ENCODE peak calls at places on chromosomes 13 and 19, in eight cellular contexts. One of them, this sample, is unnamed.
A peak's percentile ranks its signal among the peaks of the same experiment; 100 is the strongest.

GRCh38 chr13:110542311-110542796 is 19.2 kb downstream of the RAB20 start:
- DNase-seq in adrenal gland: no peak
- DNase-seq in PC-9: no peak
- DNase-seq in naive thymus-derived CD4-positive, alpha-beta T cell: no peak
- DNase-seq in thoracic aorta: no peak
- DNase-seq in heart right ventricle: no peak
- DNase-seq in trophoblast cell: no peak
- DNase-seq in kidney: peak; percentile 10
- DNase-seq in this sample: no peak

GRCh38 chr13:38980628-38981078 is 10.0 kb downstream of the STOML3 start:
- DNase-seq in adrenal gland: no peak
- DNase-seq in PC-9: no peak
- DNase-seq in naive thymus-derived CD4-positive, alpha-beta T cell: no peak
- DNase-seq in thoracic aorta: no peak
- DNase-seq in heart right ventricle: no peak
- DNase-seq in trophoblast cell: no peak
- DNase-seq in kidney: no peak
- DNase-seq in this sample: no peak

GRCh38 chr19:46133101-46133627 is 8.7 kb upstream of the IGFL3 start:
- DNase-seq in adrenal gland: peak; percentile 34
- DNase-seq in PC-9: peak; percentile 70
- DNase-seq in naive thymus-derived CD4-positive, alpha-beta T cell: no peak
- DNase-seq in thoracic aorta: no peak
- DNase-seq in heart right ventricle: peak; percentile 8
- DNase-seq in trophoblast cell: peak; percentile 89
- DNase-seq in kidney: no peak
- DNase-seq in this sample: no peak

GRCh38 chr13:98326274-98326673 is 149.2 kb upstream of the RNF113B start:
- DNase-seq in adrenal gland: no peak
- DNase-seq in PC-9: no peak
- DNase-seq in naive thymus-derived CD4-positive, alpha-beta T cell: no peak
- DNase-seq in thoracic aorta: no peak
- DNase-seq in heart right ventricle: no peak
- DNase-seq in trophoblast cell: no peak
- DNase-seq in kidney: no peak
- DNase-seq in this sample: no peak

GRCh38 chr19:32363175-32363574 is 17.8 kb downstream of the ZNF507 start:
- DNase-seq in adrenal gland: no peak
- DNase-seq in PC-9: peak; percentile 34
- DNase-seq in naive thymus-derived CD4-positive, alpha-beta T cell: no peak
- DNase-seq in thoracic aorta: no peak
- DNase-seq in heart right ventricle: no peak
- DNase-seq in trophoblast cell: peak; percentile 78
- DNase-seq in kidney: no peak
- DNase-seq in this sample: no peak

GRCh38 chr13:42747399-42747873 is 33.9 kb upstream of the FAM216B start:
- DNase-seq in adrenal gland: no peak
- DNase-seq in PC-9: peak; percentile 56
- DNase-seq in naive thymus-derived CD4-positive, alpha-beta T cell: no peak
- DNase-seq in thoracic aorta: no peak
- DNase-seq in heart right ventricle: no peak
- DNase-seq in trophoblast cell: peak; percentile 96
- DNase-seq in kidney: no peak
- DNase-seq in this sample: no peak

GRCh38 chr19:19463348-19464117 is 51.8 kb downstream of the TSSK6 start:
- DNase-seq in adrenal gland: peak; percentile 60
- DNase-seq in PC-9: no peak
- DNase-seq in naive thymus-derived CD4-positive, alpha-beta T cell: no peak
- DNase-seq in thoracic aorta: no peak
- DNase-seq in heart right ventricle: no peak
- DNase-seq in trophoblast cell: no peak
- DNase-seq in kidney: peak; percentile 80
- DNase-seq in this sample: no peak

GRCh38 chr13:45500492-45501174 is 35.9 kb downstream of the COG3 start:
- DNase-seq in adrenal gland: no peak
- DNase-seq in PC-9: peak; percentile 14
- DNase-seq in naive thymus-derived CD4-positive, alpha-beta T cell: no peak
- DNase-seq in thoracic aorta: no peak
- DNase-seq in heart right ventricle: no peak
- DNase-seq in trophoblast cell: no peak
- DNase-seq in kidney: no peak
- DNase-seq in this sample: no peak

GRCh38 chr19:30046522-30046921 is 104.5 kb downstream of the URI1 start:
- DNase-seq in adrenal gland: no peak
- DNase-seq in PC-9: no peak
- DNase-seq in naive thymus-derived CD4-positive, alpha-beta T cell: no peak
- DNase-seq in thoracic aorta: no peak
- DNase-seq in heart right ventricle: no peak
- DNase-seq in trophoblast cell: no peak
- DNase-seq in kidney: no peak
- DNase-seq in this sample: peak; percentile 52

GRCh38 chr19:29372921-29373797 is 152.6 kb upstream of the VSTM2B start:
- DNase-seq in adrenal gland: peak; percentile 5
- DNase-seq in PC-9: no peak
- DNase-seq in naive thymus-derived CD4-positive, alpha-beta T cell: no peak
- DNase-seq in thoracic aorta: no peak
- DNase-seq in heart right ventricle: no peak
- DNase-seq in trophoblast cell: no peak
- DNase-seq in kidney: no peak
- DNase-seq in this sample: no peak

GRCh38 chr19:4446801-4447200 is 10.8 kb downstream of the UBXN6 start:
- DNase-seq in adrenal gland: no peak
- DNase-seq in PC-9: no peak
- DNase-seq in naive thymus-derived CD4-positive, alpha-beta T cell: no peak
- DNase-seq in thoracic aorta: no peak
- DNase-seq in heart right ventricle: no peak
- DNase-seq in trophoblast cell: no peak
- DNase-seq in kidney: no peak
- DNase-seq in this sample: no peak

GRCh38 chr13:51817717-51818116 is 13.8 kb upstream of the DHRS12 start:
- DNase-seq in adrenal gland: no peak
- DNase-seq in PC-9: no peak
- DNase-seq in naive thymus-derived CD4-positive, alpha-beta T cell: no peak
- DNase-seq in thoracic aorta: no peak
- DNase-seq in heart right ventricle: no peak
- DNase-seq in trophoblast cell: no peak
- DNase-seq in kidney: no peak
- DNase-seq in this sample: no peak

GRCh38 chr13:114264886-114265611 is 16.4 kb upstream of the UPF3A start:
- DNase-seq in adrenal gland: no peak
- DNase-seq in PC-9: no peak
- DNase-seq in naive thymus-derived CD4-positive, alpha-beta T cell: no peak
- DNase-seq in thoracic aorta: no peak
- DNase-seq in heart right ventricle: no peak
- DNase-seq in trophoblast cell: no peak
- DNase-seq in kidney: no peak
- DNase-seq in this sample: no peak

GRCh38 chr19:14404322-14404721 is 14.8 kb downstream of the DDX39A start:
- DNase-seq in adrenal gland: no peak
- DNase-seq in PC-9: no peak
- DNase-seq in naive thymus-derived CD4-positive, alpha-beta T cell: no peak
- DNase-seq in thoracic aorta: no peak
- DNase-seq in heart right ventricle: no peak
- DNase-seq in trophoblast cell: no peak
- DNase-seq in kidney: no peak
- DNase-seq in this sample: no peak

GRCh38 chr19:41409288-41409687 is 11.7 kb downstream of the BCKDHA start:
- DNase-seq in adrenal gland: peak; percentile 82
- DNase-seq in PC-9: peak; percentile 72
- DNase-seq in naive thymus-derived CD4-positive, alpha-beta T cell: no peak
- DNase-seq in thoracic aorta: no peak
- DNase-seq in heart right ventricle: peak; percentile 61
- DNase-seq in trophoblast cell: peak; percentile 66
- DNase-seq in kidney: no peak
- DNase-seq in this sample: no peak

GRCh38 chr19:5953034-5953589 is 24.8 kb downstream of the RANBP3 start:
- DNase-seq in adrenal gland: no peak
- DNase-seq in PC-9: no peak
- DNase-seq in naive thymus-derived CD4-positive, alpha-beta T cell: no peak
- DNase-seq in thoracic aorta: no peak
- DNase-seq in heart right ventricle: no peak
- DNase-seq in trophoblast cell: no peak
- DNase-seq in kidney: no peak
- DNase-seq in this sample: no peak

GRCh38 chr19:34365463-34366401 is 736 bp downstream of the GPI start:
- DNase-seq in adrenal gland: peak; percentile 70
- DNase-seq in PC-9: peak; percentile 35
- DNase-seq in naive thymus-derived CD4-positive, alpha-beta T cell: no peak
- DNase-seq in thoracic aorta: no peak
- DNase-seq in heart right ventricle: peak; percentile 48
- DNase-seq in trophoblast cell: peak; percentile 26
- DNase-seq in kidney: peak; percentile 85
- DNase-seq in this sample: peak; percentile 42

GRCh38 chr19:17942181-17942580 is 9.4 kb downstream of the CCDC124 start:
- DNase-seq in adrenal gland: no peak
- DNase-seq in PC-9: no peak
- DNase-seq in naive thymus-derived CD4-positive, alpha-beta T cell: no peak
- DNase-seq in thoracic aorta: no peak
- DNase-seq in heart right ventricle: no peak
- DNase-seq in trophoblast cell: no peak
- DNase-seq in kidney: peak; percentile 74
- DNase-seq in this sample: no peak

GRCh38 chr19:44613295-44614168 is at the start of gene IGSF23:
- DNase-seq in adrenal gland: no peak
- DNase-seq in PC-9: no peak
- DNase-seq in naive thymus-derived CD4-positive, alpha-beta T cell: no peak
- DNase-seq in thoracic aorta: no peak
- DNase-seq in heart right ventricle: no peak
- DNase-seq in trophoblast cell: peak; percentile 67
- DNase-seq in kidney: no peak
- DNase-seq in this sample: no peak

GRCh38 chr13:33872005-33872351 is 54.0 kb downstream of the RFC3 start:
- DNase-seq in adrenal gland: peak; percentile 68
- DNase-seq in PC-9: no peak
- DNase-seq in naive thymus-derived CD4-positive, alpha-beta T cell: no peak
- DNase-seq in thoracic aorta: no peak
- DNase-seq in heart right ventricle: no peak
- DNase-seq in trophoblast cell: no peak
- DNase-seq in kidney: no peak
- DNase-seq in this sample: no peak

DNA sequence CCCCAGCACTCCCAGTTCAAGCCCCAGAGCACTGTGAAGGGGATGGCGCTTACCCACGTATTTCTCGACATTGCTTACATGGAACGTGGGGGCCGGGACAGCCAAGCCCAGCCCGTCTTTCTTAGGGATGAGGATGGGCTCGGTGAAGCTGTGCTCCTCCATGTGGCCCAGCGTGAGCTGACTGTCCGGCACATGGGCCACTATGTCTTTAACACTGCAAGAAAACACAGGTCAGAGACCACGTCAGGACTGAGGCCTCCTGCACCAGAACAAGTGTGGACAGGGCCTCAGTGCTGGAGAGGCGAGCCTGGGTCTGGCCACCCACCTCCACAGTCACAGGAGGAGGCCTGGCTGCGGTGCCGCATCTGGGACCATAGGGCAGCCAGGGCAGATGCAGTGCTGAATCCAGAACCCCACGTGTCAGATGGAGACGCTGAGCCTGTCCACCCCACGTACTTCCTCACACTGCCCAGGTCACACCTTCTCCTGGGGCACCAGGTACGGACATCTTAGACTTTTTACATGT is 125.2 kb downstream of the TUBA3C start:
- DNase-seq in adrenal gland: no peak
- DNase-seq in PC-9: no peak
- DNase-seq in naive thymus-derived CD4-positive, alpha-beta T cell: no peak
- DNase-seq in thoracic aorta: no peak
- DNase-seq in heart right ventricle: no peak
- DNase-seq in trophoblast cell: no peak
- DNase-seq in kidney: no peak
- DNase-seq in this sample: no peak
- H3K9me3 ChIP-seq in adrenal gland: no peaks in the 10 kb centered on the region
- H3K9me3 ChIP-seq in PC-9: no peaks in the 10 kb centered on the region
- H3K9me3 ChIP-seq in naive thymus-derived CD4-positive, alpha-beta T cell: no peaks in the 10 kb centered on the region
- H3K9me3 ChIP-seq in thoracic aorta: no peaks in the 10 kb centered on the region
- H3K9me3 ChIP-seq in heart right ventricle: no peaks in the 10 kb centered on the region
- H3K9me3 ChIP-seq in trophoblast cell: peaks cover 89% of the 10 kb centered on the region
- H3K9me3 ChIP-seq in kidney: no peaks in the 10 kb centered on the region
- H3K9me3 ChIP-seq in this sample: no peaks in the 10 kb centered on the region

GRCh38 chr13:23681253-23681652 is 111.0 kb downstream of the TNFRSF19 start:
- DNase-seq in adrenal gland: no peak
- DNase-seq in PC-9: no peak
- DNase-seq in naive thymus-derived CD4-positive, alpha-beta T cell: no peak
- DNase-seq in thoracic aorta: no peak
- DNase-seq in heart right ventricle: no peak
- DNase-seq in trophoblast cell: peak; percentile 56
- DNase-seq in kidney: no peak
- DNase-seq in this sample: no peak
- H3K9me3 ChIP-seq in adrenal gland: no peaks in the 10 kb centered on the region
- H3K9me3 ChIP-seq in PC-9: peaks cover 4% of the 10 kb centered on the region
- H3K9me3 ChIP-seq in naive thymus-derived CD4-positive, alpha-beta T cell: no peaks in the 10 kb centered on the region
- H3K9me3 ChIP-seq in thoracic aorta: no peaks in the 10 kb centered on the region
- H3K9me3 ChIP-seq in heart right ventricle: peaks cover 16% of the 10 kb centered on the region
- H3K9me3 ChIP-seq in trophoblast cell: peaks cover 10% of the 10 kb centered on the region
- H3K9me3 ChIP-seq in kidney: no peaks in the 10 kb centered on the region
- H3K9me3 ChIP-seq in this sample: no peaks in the 10 kb centered on the region

GRCh38 chr19:21423057-21424041 is 26.4 kb downstream of the ZNF493 start:
- DNase-seq in adrenal gland: no peak
- DNase-seq in PC-9: no peak
- DNase-seq in naive thymus-derived CD4-positive, alpha-beta T cell: no peak
- DNase-seq in thoracic aorta: no peak
- DNase-seq in heart right ventricle: no peak
- DNase-seq in trophoblast cell: peak; percentile 18
- DNase-seq in kidney: no peak
- DNase-seq in this sample: no peak

DNA sequence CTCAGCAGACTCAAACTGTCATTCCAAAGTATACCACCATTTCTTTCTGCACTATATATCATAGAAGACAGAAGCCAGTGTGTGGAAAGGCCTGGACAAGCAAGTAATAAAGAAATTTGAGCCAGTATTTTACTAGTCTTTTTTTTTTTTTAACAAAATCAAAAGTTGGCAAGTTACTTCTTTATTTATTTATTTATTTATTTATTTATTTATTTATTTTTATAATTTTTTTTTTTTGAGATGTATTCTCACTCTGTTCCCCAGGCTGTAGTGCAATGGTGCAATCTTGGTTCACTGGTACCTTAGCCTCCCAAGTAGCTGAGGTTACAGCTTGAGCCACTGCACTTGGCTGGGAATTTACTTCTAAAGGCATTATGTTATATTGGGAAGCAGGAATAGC is 25.3 kb downstream of the ZNF493 start:
- DNase-seq in adrenal gland: no peak
- DNase-seq in PC-9: no peak
- DNase-seq in naive thymus-derived CD4-positive, alpha-beta T cell: no peak
- DNase-seq in thoracic aorta: no peak
- DNase-seq in heart right ventricle: no peak
- DNase-seq in trophoblast cell: no peak
- DNase-seq in kidney: no peak
- DNase-seq in this sample: no peak
- H3K9me3 ChIP-seq in adrenal gland: peaks cover 24% of the 10 kb centered on the region
- H3K9me3 ChIP-seq in PC-9: peaks cover 71% of the 10 kb centered on the region
- H3K9me3 ChIP-seq in naive thymus-derived CD4-positive, alpha-beta T cell: peaks cover 21% of the 10 kb centered on the region
- H3K9me3 ChIP-seq in thoracic aorta: peaks cover 73% of the 10 kb centered on the region
- H3K9me3 ChIP-seq in heart right ventricle: peaks cover 94% of the 10 kb centered on the region
- H3K9me3 ChIP-seq in trophoblast cell: peaks cover 9% of the 10 kb centered on the region
- H3K9me3 ChIP-seq in kidney: peaks cover 10% of the 10 kb centered on the region
- H3K9me3 ChIP-seq in this sample: no peaks in the 10 kb centered on the region

DNA sequence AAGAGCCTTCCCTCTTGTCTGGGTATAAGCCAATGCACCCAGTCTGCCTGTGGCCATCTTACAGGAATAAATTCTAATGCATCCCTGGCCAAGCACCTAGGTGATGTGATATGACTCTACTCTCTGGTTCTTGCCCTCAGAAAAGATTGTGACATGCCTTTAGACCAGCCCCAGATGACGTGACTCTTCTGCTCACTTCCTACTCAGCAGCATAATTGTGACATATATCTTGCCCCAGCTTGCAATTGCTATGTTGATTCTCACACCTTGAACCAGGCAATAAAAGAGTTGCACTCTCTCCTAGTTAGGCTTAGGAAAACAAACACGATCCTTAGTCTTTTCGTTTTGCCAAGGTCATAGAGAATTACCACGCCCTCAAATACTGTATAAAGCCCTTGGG is 13.3 kb upstream of the ZNF726 start:
- DNase-seq in adrenal gland: no peak
- DNase-seq in PC-9: no peak
- DNase-seq in naive thymus-derived CD4-positive, alpha-beta T cell: no peak
- DNase-seq in thoracic aorta: no peak
- DNase-seq in heart right ventricle: no peak
- DNase-seq in trophoblast cell: no peak
- DNase-seq in kidney: no peak
- DNase-seq in this sample: no peak
- H3K9me3 ChIP-seq in adrenal gland: no peaks in the 10 kb centered on the region
- H3K9me3 ChIP-seq in PC-9: peaks cover 27% of the 10 kb centered on the region
- H3K9me3 ChIP-seq in naive thymus-derived CD4-positive, alpha-beta T cell: no peaks in the 10 kb centered on the region
- H3K9me3 ChIP-seq in thoracic aorta: peaks cover 11% of the 10 kb centered on the region
- H3K9me3 ChIP-seq in heart right ventricle: peaks cover 20% of the 10 kb centered on the region
- H3K9me3 ChIP-seq in trophoblast cell: peaks cover 26% of the 10 kb centered on the region
- H3K9me3 ChIP-seq in kidney: no peaks in the 10 kb centered on the region
- H3K9me3 ChIP-seq in this sample: no peaks in the 10 kb centered on the region